ENCODE peak calls at places on chromosomes 3 and 15, in ten cellular contexts. R is retina, I is A172, B is retinal pigment epithelial cell, M is non-pigmented ciliary epithelial cell, N is bronchial epithelial cell, U is GM12865, W is NCI-H510A, X is kidney tubule cell, Q is SW480. P is an unnamed sample.

GRCh38 chr3:102085431-102086226 is 236.3 kb downstream of the NFKBIZ start:
- DNase-seq in R (no peak), I (no peak), B (no peak), M (no peak), N (no peak), U (no peak), W (no peak), X (peak; percentile 72), Q (no peak), P (no peak)

GRCh38 chr15:73988075-73988969 is 3.8 kb downstream of the STOML1 start:
- DNase-seq in R (no peak), I (peak; percentile 83), B (no peak), M (no peak), N (peak; percentile 88), U (peak; percentile 75), W (no peak), X (peak; percentile 98), Q (no peak), P (no peak)

GRCh38 chr3:45497963-45498362 is 96.6 kb upstream of the LIMD1 start:
- DNase-seq in R (no peak), I (peak; percentile 59), B (no peak), M (no peak), N (no peak), U (no peak), W (no peak), X (no peak), Q (no peak), P (no peak)

GRCh38 chr15:57146394-57147140 is 228.1 kb downstream of the TCF12 start:
- DNase-seq in R (peak; percentile 45), I (peak; percentile 33), B (no peak), M (no peak), N (peak; percentile 42), U (peak; percentile 63), W (no peak), X (peak; percentile 46), Q (no peak), P (peak; percentile 54)

GRCh38 chr15:87556886-87557285 is 699.7 kb downstream of the NTRK3 start:
- DNase-seq in R (no peak), I (no peak), B (no peak), M (no peak), N (no peak), U (no peak), W (no peak), X (peak; percentile 12), Q (no peak), P (no peak)

GRCh38 chr3:104598848-104599501 is 767.7 kb upstream of the ALCAM start:
- DNase-seq in R (no peak), I (no peak), B (no peak), M (no peak), N (peak; percentile 68), U (peak; percentile 2), W (peak; percentile 5), X (peak; percentile 23), Q (no peak), P (no peak)

GRCh38 chr3:107206141-107206540 is 171.1 kb upstream of the CCDC54 start:
- DNase-seq in R (no peak), I (peak; percentile 71), B (no peak), M (no peak), N (peak; percentile 49), U (peak; percentile 27), W (no peak), X (peak; percentile 48), Q (peak; percentile 33), P (peak; percentile 72)

GRCh38 chr3:107524214-107525100 is 1.7 kb downstream of the BBX start:
- DNase-seq in R (peak; percentile 76), I (peak; percentile 49), B (no peak), M (no peak), N (peak; percentile 35), U (peak; percentile 56), W (no peak), X (peak; percentile 67), Q (peak; percentile 52), P (peak; percentile 76)

GRCh38 chr3:72185549-72186484 is 400.9 kb upstream of the PROK2 start:
- DNase-seq in R (no peak), I (peak; percentile 80), B (no peak), M (peak; percentile 60), N (peak; percentile 78), U (peak; percentile 53), W (no peak), X (peak; percentile 67), Q (peak; percentile 65), P (no peak)

GRCh38 chr3:177804032-177804431 is 606.8 kb upstream of the TBL1XR1 start:
- DNase-seq in R (no peak), I (no peak), B (no peak), M (no peak), N (no peak), U (no peak), W (no peak), X (no peak), Q (no peak), P (no peak)

GRCh38 chr3:121574449-121574848 is 6.7 kb downstream of the ARGFX start:
- DNase-seq in R (no peak), I (peak; percentile 88), B (peak; percentile 11), M (peak; percentile 8), N (peak; percentile 84), U (no peak), W (peak; percentile 26), X (no peak), Q (peak; percentile 50), P (no peak)

GRCh38 chr3:105906345-105906744 is 37.5 kb upstream of the CBLB start:
- DNase-seq in R (no peak), I (no peak), B (no peak), M (no peak), N (no peak), U (no peak), W (no peak), X (no peak), Q (no peak), P (no peak)

GRCh38 chr3:89795506-89795905 is 688.1 kb downstream of the EPHA3 start:
- DNase-seq in R (no peak), I (no peak), B (no peak), M (no peak), N (no peak), U (no peak), W (no peak), X (no peak), Q (peak; percentile 42), P (no peak)

GRCh38 chr15:74750759-74751158 is 2.1 kb downstream of the CYP1A2 start:
- DNase-seq in R (no peak), I (no peak), B (no peak), M (no peak), N (no peak), U (no peak), W (no peak), X (no peak), Q (no peak), P (peak; percentile 85)

GRCh38 chr3:164370970-164371369 is 707.3 kb downstream of the SI start:
- DNase-seq in R (no peak), I (no peak), B (no peak), M (no peak), N (no peak), U (no peak), W (no peak), X (no peak), Q (no peak), P (no peak)

GRCh38 chr3:89303721-89304120 is 196.3 kb downstream of the EPHA3 start:
- DNase-seq in R (no peak), I (no peak), B (no peak), M (no peak), N (no peak), U (no peak), W (no peak), X (no peak), Q (no peak), P (no peak)

GRCh38 chr15:70259030-70259424 is 161.3 kb upstream of the TLE3 start:
- DNase-seq in R (peak; percentile 87), I (no peak), B (peak; percentile 64), M (no peak), N (peak; percentile 29), U (peak; percentile 59), W (peak; percentile 63), X (peak; percentile 72), Q (peak; percentile 17), P (no peak)

GRCh38 chr15:92848852-92849598 is 51.1 kb upstream of the CHD2 start:
- DNase-seq in R (no peak), I (no peak), B (no peak), M (no peak), N (no peak), U (peak; percentile 87), W (no peak), X (no peak), Q (no peak), P (no peak)

GRCh38 chr3:42891042-42891441 is 14.9 kb upstream of the ZNF662 start:
- DNase-seq in R (no peak), I (no peak), B (no peak), M (no peak), N (no peak), U (no peak), W (no peak), X (peak; percentile 46), Q (no peak), P (peak; percentile 72)

GRCh38 chr3:161372321-161373260 is 1.3 kb upstream of the SPTSSB start:
- DNase-seq in R (peak; percentile 87), I (no peak), B (no peak), M (no peak), N (peak; percentile 9), U (peak; percentile 3), W (peak; percentile 64), X (peak; percentile 6), Q (peak; percentile 15), P (peak; percentile 63)

GRCh38 chr3:170695486-170696069 is 109.7 kb upstream of the SLC7A14 start:
- DNase-seq in R (no peak), I (no peak), B (no peak), M (no peak), N (peak; percentile 43), U (no peak), W (no peak), X (no peak), Q (no peak), P (no peak)

GRCh38 chr15:25188551-25189101 is 233.8 kb downstream of the SNRPN start:
- DNase-seq in R (no peak), I (no peak), B (no peak), M (no peak), N (no peak), U (no peak), W (no peak), X (no peak), Q (no peak), P (no peak)

GRCh38 chr15:31200735-31201151 is 99.2 kb upstream of the TRPM1 start:
- DNase-seq in R (peak; percentile 81), I (no peak), B (no peak), M (no peak), N (peak; percentile 65), U (peak; percentile 81), W (no peak), X (peak; percentile 55), Q (no peak), P (peak; percentile 78)

GRCh38 chr15:62187910-62188309 is 22.8 kb upstream of the C2CD4B start:
- DNase-seq in R (no peak), I (no peak), B (no peak), M (no peak), N (peak; percentile 77), U (no peak), W (no peak), X (no peak), Q (no peak), P (no peak)

GRCh38 chr15:76648732-76649444 is 256.3 kb downstream of the SCAPER start:
- DNase-seq in R (no peak), I (no peak), B (no peak), M (no peak), N (peak; percentile 55), U (no peak), W (no peak), X (no peak), Q (no peak), P (no peak)

GRCh38 chr3:115062009-115062408 is 85.1 kb downstream of the ZBTB20 start:
- DNase-seq in R (no peak), I (no peak), B (no peak), M (no peak), N (no peak), U (no peak), W (no peak), X (no peak), Q (peak; percentile 54), P (no peak)

GRCh38 chr3:154779571-154779970 is 300.5 kb upstream of the MME start:
- DNase-seq in R (no peak), I (peak; percentile 29), B (peak; percentile 90), M (peak; percentile 40), N (peak; percentile 46), U (no peak), W (no peak), X (peak; percentile 12), Q (peak; percentile 37), P (no peak)

GRCh38 chr3:71211083-71211482 is 372.4 kb downstream of the FOXP1 start:
- DNase-seq in R (no peak), I (no peak), B (no peak), M (no peak), N (no peak), U (no peak), W (no peak), X (no peak), Q (no peak), P (no peak)